ENCODE peak calls at places on chromosomes 16 and 17, in four cellular contexts. One of them, this sample, is unnamed.

GRCh38 chr17:6427284-6427781 is 7.6 kb downstream of the AIPL1 start:
- DNase-seq in ascending aorta: no peak
- DNase-seq in body of pancreas: no peak
- DNase-seq in adipocyte: peak; percentile 25
- DNase-seq in this sample: no peak

GRCh38 chr17:694239-694638 is 20.4 kb downstream of the VPS53 start:
- DNase-seq in body of pancreas: no peak
- DNase-seq in ascending aorta: no peak
- DNase-seq in adipocyte: peak; percentile 92
- DNase-seq in this sample: no peak

GRCh38 chr16:77212736-77213541 is 13.7 kb downstream of the SYCE1L start:
- DNase-seq in ascending aorta: no peak
- DNase-seq in adipocyte: peak; percentile 51
- DNase-seq in body of pancreas: peak; percentile 65
- DNase-seq in this sample: peak; percentile 57

GRCh38 chr17:3959921-3960601 is 4.2 kb downstream of the ATP2A3 start:
- DNase-seq in adipocyte: no peak
- DNase-seq in ascending aorta: no peak
- DNase-seq in body of pancreas: no peak
- DNase-seq in this sample: no peak

GRCh38 chr17:75835315-75835987 is 8.8 kb downstream of the UNC13D start:
- DNase-seq in body of pancreas: no peak
- DNase-seq in ascending aorta: no peak
- DNase-seq in adipocyte: no peak
- DNase-seq in this sample: no peak

GRCh38 chr16:12417051-12417818 is 386.5 kb downstream of the CPPED1 start:
- DNase-seq in ascending aorta: no peak
- DNase-seq in body of pancreas: no peak
- DNase-seq in adipocyte: no peak
- DNase-seq in this sample: no peak

GRCh38 chr17:55510986-55511721 is at the start of gene SMIM36:
- DNase-seq in ascending aorta: no peak
- DNase-seq in body of pancreas: no peak
- DNase-seq in adipocyte: no peak
- DNase-seq in this sample: no peak

GRCh38 chr17:80827646-80828643 is 163.7 kb upstream of the CHMP6 start:
- DNase-seq in adipocyte: no peak
- DNase-seq in ascending aorta: no peak
- DNase-seq in body of pancreas: no peak
- DNase-seq in this sample: no peak

GRCh38 chr16:85582177-85582888 is 30.8 kb upstream of the GSE1 start:
- DNase-seq in adipocyte: no peak
- DNase-seq in body of pancreas: no peak
- DNase-seq in ascending aorta: no peak
- DNase-seq in this sample: no peak

GRCh38 chr17:72397223-72397667 is 276.4 kb downstream of the SOX9 start:
- DNase-seq in ascending aorta: no peak
- DNase-seq in adipocyte: no peak
- DNase-seq in body of pancreas: no peak
- DNase-seq in this sample: no peak

GRCh38 chr17:14621826-14622621 is 321.1 kb downstream of the HS3ST3B1 start:
- DNase-seq in ascending aorta: no peak
- DNase-seq in adipocyte: no peak
- DNase-seq in body of pancreas: no peak
- DNase-seq in this sample: no peak

GRCh38 chr17:19654901-19655300 is 6.3 kb downstream of the ALDH3A2 start:
- DNase-seq in ascending aorta: no peak
- DNase-seq in body of pancreas: no peak
- DNase-seq in adipocyte: no peak
- DNase-seq in this sample: no peak

GRCh38 chr16:86567701-86568571 is 1.3 kb downstream of the FOXC2 start:
- DNase-seq in ascending aorta: no peak
- DNase-seq in adipocyte: peak; percentile 75
- DNase-seq in body of pancreas: no peak
- DNase-seq in this sample: peak; percentile 54

GRCh38 chr17:68658999-68659780 is 58.0 kb upstream of the FAM20A start:
- DNase-seq in ascending aorta: no peak
- DNase-seq in body of pancreas: no peak
- DNase-seq in adipocyte: no peak
- DNase-seq in this sample: no peak

GRCh38 chr16:31869511-31870201 is 4.0 kb upstream of the ZNF267 start:
- DNase-seq in adipocyte: peak; percentile 36
- DNase-seq in body of pancreas: no peak
- DNase-seq in ascending aorta: peak; percentile 64
- DNase-seq in this sample: no peak

GRCh38 chr16:85384831-85385462 is 228.2 kb upstream of the GSE1 start:
- DNase-seq in adipocyte: no peak
- DNase-seq in body of pancreas: peak; percentile 13
- DNase-seq in ascending aorta: no peak
- DNase-seq in this sample: peak; percentile 6

GRCh38 chr17:50022463-50023130 is 27.6 kb upstream of the DLX3 start:
- DNase-seq in body of pancreas: no peak
- DNase-seq in ascending aorta: no peak
- DNase-seq in adipocyte: no peak
- DNase-seq in this sample: no peak

GRCh38 chr17:41657164-41657754 is 31.4 kb upstream of the EIF1 start:
- DNase-seq in ascending aorta: no peak
- DNase-seq in body of pancreas: no peak
- DNase-seq in adipocyte: no peak
- DNase-seq in this sample: no peak
- H3K4me3 ChIP-seq in ascending aorta: no peak overlapping the region
- H3K4me3 ChIP-seq in body of pancreas: no peak overlapping the region
- H3K4me3 ChIP-seq in adipocyte: no peak overlapping the region
- H3K4me3 ChIP-seq in this sample: no peak overlapping the region

GRCh38 chr16:10983175-10983558 is 38.8 kb downstream of the CLEC16A start:
- DNase-seq in adipocyte: no peak
- DNase-seq in ascending aorta: no peak
- DNase-seq in body of pancreas: no peak
- DNase-seq in this sample: no peak
- H3K4me3 ChIP-seq in adipocyte: no peak overlapping the region
- H3K4me3 ChIP-seq in ascending aorta: no peak overlapping the region
- H3K4me3 ChIP-seq in body of pancreas: no peak overlapping the region
- H3K4me3 ChIP-seq in this sample: no peak overlapping the region

GRCh38 chr17:46847204-46848191 is 3.9 kb upstream of the WNT9B start:
- DNase-seq in body of pancreas: no peak
- DNase-seq in ascending aorta: no peak
- DNase-seq in adipocyte: no peak
- DNase-seq in this sample: no peak
- H3K4me3 ChIP-seq in body of pancreas: no peak overlapping the region
- H3K4me3 ChIP-seq in ascending aorta: no peak overlapping the region
- H3K4me3 ChIP-seq in adipocyte: no peak overlapping the region
- H3K4me3 ChIP-seq in this sample: no peak overlapping the region

GRCh38 chr16:8796469-8797363 is 723 bp downstream of the TMEM186 start:
- DNase-seq in adipocyte: no peak
- DNase-seq in body of pancreas: no peak
- DNase-seq in ascending aorta: no peak
- DNase-seq in this sample: no peak

GRCh38 chr16:8795096-8795495 is 2.3 kb downstream of the TMEM186 start:
- DNase-seq in ascending aorta: no peak
- DNase-seq in adipocyte: no peak
- DNase-seq in body of pancreas: no peak
- DNase-seq in this sample: no peak

GRCh38 chr16:8797364-8798173 is at the start of the genes PMM2 and TMEM186:
- DNase-seq in adipocyte: peak; percentile 98
- DNase-seq in body of pancreas: peak; percentile 96
- DNase-seq in ascending aorta: peak; percentile 85
- DNase-seq in this sample: peak; percentile 96

GRCh38 chr16:8798174-8798527 is 512 bp downstream of the PMM2 start:
- DNase-seq in ascending aorta: no peak
- DNase-seq in adipocyte: no peak
- DNase-seq in body of pancreas: no peak
- DNase-seq in this sample: no peak

DNA sequence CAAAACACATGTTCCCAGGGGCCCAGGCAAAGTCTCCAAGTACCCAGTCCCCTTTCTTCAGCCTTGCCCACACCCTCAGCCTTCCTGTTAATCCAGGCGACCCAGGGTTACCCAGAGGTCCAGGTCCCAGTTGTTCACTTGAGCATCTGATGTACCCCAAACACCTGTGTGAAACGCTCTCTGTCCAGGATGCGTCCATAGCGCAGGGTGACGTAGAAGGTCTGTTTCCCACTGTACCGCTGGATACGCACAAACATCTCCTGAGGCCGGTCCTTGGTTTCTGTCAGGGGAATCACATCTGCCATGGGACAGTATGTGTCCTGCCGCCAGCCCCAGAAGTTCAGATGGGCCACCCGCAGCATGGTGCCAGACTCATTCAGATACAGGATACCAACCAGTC is 1.6 kb downstream of the TMEM186 start:
- DNase-seq in adipocyte: no peak
- DNase-seq in body of pancreas: no peak
- DNase-seq in ascending aorta: no peak
- DNase-seq in this sample: no peak
- H3K4me3 ChIP-seq in adipocyte: no peak overlapping the region
- H3K4me3 ChIP-seq in body of pancreas: no peak overlapping the region
- H3K4me3 ChIP-seq in ascending aorta: no peak overlapping the region
- H3K4me3 ChIP-seq in this sample: no peak overlapping the region

GRCh38 chr16:52547001-52547833 is at the start of gene TOX3:
- DNase-seq in ascending aorta: no peak
- DNase-seq in body of pancreas: peak; percentile 73
- DNase-seq in adipocyte: no peak
- DNase-seq in this sample: no peak
- H3K4me3 ChIP-seq in ascending aorta: peak within 1 kb of the TSS; percentile 36
- H3K4me3 ChIP-seq in body of pancreas: peak within 1 kb of the TSS; percentile 66
- H3K4me3 ChIP-seq in adipocyte: no peak within 1 kb of the TSS
- H3K4me3 ChIP-seq in this sample: peak within 1 kb of the TSS; percentile 58

DNA sequence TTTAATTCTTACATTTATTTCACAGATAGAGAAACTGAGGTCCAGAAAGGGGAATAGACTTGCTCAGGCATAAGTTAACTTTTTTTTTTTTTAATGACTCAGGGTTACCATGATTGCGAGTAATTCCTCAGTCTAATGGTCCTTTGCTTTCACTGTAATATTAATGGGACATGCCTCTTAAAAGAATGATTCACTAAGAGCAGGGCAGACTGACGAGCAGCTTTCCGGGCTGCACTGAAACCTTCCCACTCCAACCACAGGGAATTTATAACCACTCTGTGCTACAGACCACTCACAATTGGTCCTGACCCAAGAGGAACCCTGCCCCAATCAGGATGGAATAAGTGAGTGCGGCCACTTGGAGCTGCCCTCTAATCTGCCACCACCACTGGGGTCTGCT is 5.7 kb downstream of the HOXB2 start:
- DNase-seq in adipocyte: no peak
- DNase-seq in ascending aorta: no peak
- DNase-seq in body of pancreas: no peak
- DNase-seq in this sample: no peak
- H3K4me3 ChIP-seq in adipocyte: no peak overlapping the region
- H3K4me3 ChIP-seq in ascending aorta: no peak overlapping the region
- H3K4me3 ChIP-seq in body of pancreas: no peak overlapping the region
- H3K4me3 ChIP-seq in this sample: no peak overlapping the region

GRCh38 chr17:39934324-39934723 is 6.8 kb downstream of the LRRC3C start:
- DNase-seq in ascending aorta: no peak
- DNase-seq in adipocyte: no peak
- DNase-seq in body of pancreas: no peak
- DNase-seq in this sample: no peak

GRCh38 chr17:39937462-39937861 is 9.9 kb downstream of the LRRC3C start:
- DNase-seq in body of pancreas: no peak
- DNase-seq in ascending aorta: no peak
- DNase-seq in adipocyte: no peak
- DNase-seq in this sample: no peak

GRCh38 chr17:39938140-39938869 is 10.8 kb downstream of the LRRC3C start:
- DNase-seq in body of pancreas: no peak
- DNase-seq in adipocyte: no peak
- DNase-seq in ascending aorta: no peak
- DNase-seq in this sample: no peak

GRCh38 chr17:39939031-39939430 is 11.5 kb downstream of the LRRC3C start:
- DNase-seq in body of pancreas: no peak
- DNase-seq in ascending aorta: no peak
- DNase-seq in adipocyte: no peak
- DNase-seq in this sample: no peak

DNA sequence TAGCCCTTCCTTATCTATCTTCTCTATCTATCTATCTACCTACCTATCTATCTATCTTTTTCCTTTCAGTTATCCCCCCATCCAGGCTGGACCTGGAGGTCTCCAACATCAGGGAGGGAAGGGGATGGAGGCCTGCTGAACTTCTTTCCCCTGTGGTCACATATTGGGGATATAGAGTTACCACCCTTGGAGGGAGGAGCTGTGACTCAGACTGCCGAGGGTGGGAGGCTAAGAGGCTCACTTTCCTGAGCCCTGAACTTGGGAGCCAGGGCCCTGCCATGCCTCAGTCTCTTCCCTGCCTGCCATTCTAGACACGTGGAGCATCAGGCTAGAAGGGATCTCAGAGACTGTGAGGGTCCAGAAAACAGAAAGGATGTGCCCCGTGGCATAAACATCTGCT is 8.4 kb downstream of the LRRC3C start:
- DNase-seq in adipocyte: peak; percentile 27
- DNase-seq in ascending aorta: no peak
- DNase-seq in body of pancreas: no peak
- DNase-seq in this sample: no peak
- H3K4me3 ChIP-seq in adipocyte: no peak overlapping the region
- H3K4me3 ChIP-seq in ascending aorta: no peak overlapping the region
- H3K4me3 ChIP-seq in body of pancreas: no peak overlapping the region
- H3K4me3 ChIP-seq in this sample: no peak overlapping the region